ENCODE peak calls at places on chromosomes 5 and 9, in seven cellular contexts. J is OCI-LY7, V is endodermal cell, K is lower lobe of right lung, M is fibroblast of lung, A is IMR-90, H is left lung. X is an unnamed sample.

GRCh38 chr5:170542691-170543275 is 39.0 kb downstream of the KCNIP1 start:
- DNase-seq in J (no peak), V (no peak), K (no peak), M (no peak), A (no peak), H (no peak), X (no peak)

GRCh38 chr9:77752566-77752965 is 104.4 kb upstream of the GNA14 start:
- DNase-seq in J (no peak), V (no peak), K (no peak), M (peak), A (peak), H (no peak), X (no peak)

GRCh38 chr5:633521-633955 is 21.4 kb downstream of the CEP72 start:
- DNase-seq in J (no peak), V (no peak), K (peak), M (peak), A (peak), H (no peak), X (no peak)

GRCh38 chr9:11697101-11697500 is 996.1 kb upstream of the TYRP1 start:
- DNase-seq in J (no peak), V (no peak), K (no peak), M (no peak), A (no peak), H (no peak), X (no peak)

GRCh38 chr9:37920471-37921167 is 16.7 kb upstream of the SLC25A51 start:
- DNase-seq in J (peak), V (peak), K (no peak), M (no peak), A (no peak), H (peak), X (no peak)

GRCh38 chr5:174340221-174340620 is 294.7 kb downstream of the NSG2 start:
- DNase-seq in J (no peak), V (no peak), K (no peak), M (peak), A (peak), H (no peak), X (no peak)

GRCh38 chr5:156232251-156232869 is 94.6 kb upstream of the SGCD start:
- DNase-seq in J (no peak), V (no peak), K (no peak), M (no peak), A (no peak), H (no peak), X (no peak)

GRCh38 chr5:34598177-34598794 is 57.8 kb upstream of the RAI14 start:
- DNase-seq in J (no peak), V (no peak), K (no peak), M (peak), A (peak), H (no peak), X (peak)

GRCh38 chr9:137277329-137278041 is at the start of gene TOR4A:
- DNase-seq in J (peak), V (peak), K (peak), M (peak), A (peak), H (peak), X (peak)

GRCh38 chr9:16337322-16338029 is 533.0 kb downstream of the BNC2 start:
- DNase-seq in J (no peak), V (no peak), K (no peak), M (peak), A (peak), H (no peak), X (peak)

GRCh38 chr9:63859475-63860215 is 1425.4 kb downstream of the FOXD4L5 start:
- DNase-seq in J (no peak), V (no peak), K (peak), M (no peak), A (no peak), H (peak), X (no peak)

GRCh38 chr9:20566401-20566800 is 55.9 kb downstream of the MLLT3 start:
- DNase-seq in J (no peak), V (no peak), K (no peak), M (no peak), A (no peak), H (no peak), X (no peak)

GRCh38 chr5:115813719-115814118 is 2.7 kb downstream of the CDO1 start:
- DNase-seq in J (no peak), V (no peak), K (no peak), M (peak), A (no peak), H (no peak), X (no peak)

GRCh38 chr9:27227192-27227591 is 69.8 kb downstream of the EQTN start:
- DNase-seq in J (no peak), V (no peak), K (no peak), M (no peak), A (peak), H (no peak), X (peak)

GRCh38 chr9:137319976-137320551 is 18.0 kb upstream of the NRARP start:
- DNase-seq in J (no peak), V (no peak), K (no peak), M (no peak), A (no peak), H (peak), X (no peak)

GRCh38 chr9:83182071-83182470 is 119.1 kb upstream of the RASEF start:
- DNase-seq in J (no peak), V (no peak), K (no peak), M (no peak), A (no peak), H (no peak), X (no peak)

GRCh38 chr5:17132444-17133083 is 84.9 kb upstream of the BASP1 start:
- DNase-seq in J (peak), V (no peak), K (no peak), M (no peak), A (peak), H (no peak), X (peak)

GRCh38 chr5:153460421-153460820 is 30.0 kb upstream of the GRIA1 start:
- DNase-seq in J (no peak), V (no peak), K (no peak), M (no peak), A (peak), H (no peak), X (no peak)

GRCh38 chr9:117887941-117888340 is 183.7 kb downstream of the TLR4 start:
- DNase-seq in J (no peak), V (no peak), K (no peak), M (no peak), A (no peak), H (no peak), X (no peak)

GRCh38 chr9:89177401-89178161 is 1.0 kb downstream of the SHC3 start:
- DNase-seq in J (no peak), V (peak), K (no peak), M (peak), A (no peak), H (peak), X (no peak)

GRCh38 chr9:89179920-89180667 is 1.5 kb upstream of the SHC3 start:
- DNase-seq in J (no peak), V (peak), K (peak), M (peak), A (peak), H (peak), X (peak)

GRCh38 chr9:89178162-89179120 is at the start of gene SHC3:
- DNase-seq in J (no peak), V (peak), K (no peak), M (peak), A (peak), H (peak), X (no peak)

GRCh38 chr9:89177021-89177400 is 1.6 kb downstream of the SHC3 start:
- DNase-seq in J (no peak), V (peak), K (no peak), M (peak), A (peak), H (no peak), X (no peak)

DNA sequence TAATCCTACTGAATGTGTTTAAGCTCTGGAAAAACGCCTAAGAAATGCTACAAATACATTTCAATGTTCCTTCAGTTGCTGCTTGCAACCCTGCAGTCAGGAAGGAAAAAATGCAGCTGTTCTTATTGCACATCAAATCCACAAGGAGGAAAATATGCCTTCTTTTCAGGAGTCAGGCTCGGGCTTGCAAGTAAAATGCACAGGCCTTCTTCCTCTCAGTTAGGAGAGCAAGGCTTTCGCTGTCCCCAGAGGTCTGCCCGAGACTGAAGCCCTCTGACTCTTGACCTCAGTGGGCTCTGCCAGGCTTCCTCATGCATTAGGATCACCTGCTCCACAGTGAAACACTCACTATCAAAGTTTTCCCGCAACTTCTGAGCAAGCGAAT is 909 bp upstream of the SHC3 start:
- DNase-seq in J (no peak), V (no peak), K (no peak), M (peak), A (peak), H (no peak), X (no peak)
- H3K27ac ChIP-seq in J (no peak), V (peak), K (peak), M (peak), A (peak), H (peak), X (peak)

DNA sequence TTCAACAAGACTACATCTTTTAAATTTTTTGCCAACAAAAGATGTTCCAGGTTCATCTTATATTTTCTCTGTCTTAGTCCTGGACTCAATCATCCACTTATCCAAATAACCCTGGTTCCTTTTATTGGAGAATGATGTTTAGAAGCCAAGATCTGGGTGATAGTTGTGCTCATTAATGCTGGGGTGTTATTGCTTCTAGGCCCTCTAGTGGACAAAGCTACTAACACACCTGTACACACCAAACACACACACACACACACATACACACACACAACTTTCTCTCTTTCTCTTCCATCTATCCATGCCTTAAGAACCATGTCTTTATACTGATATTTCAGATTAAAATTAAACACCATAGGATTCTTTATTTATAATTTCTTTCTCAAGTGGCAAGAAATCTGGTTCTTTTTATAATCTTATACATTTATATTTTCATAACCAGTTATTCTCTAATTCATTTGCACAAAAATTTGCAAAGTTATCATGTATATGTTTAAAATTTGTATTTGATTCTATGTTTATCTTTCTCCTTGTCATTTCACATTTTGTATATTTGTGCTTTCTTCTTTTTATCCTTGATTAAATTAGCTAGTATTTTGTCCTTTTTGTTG is 179.1 kb upstream of the SMIM23 start:
- DNase-seq in J (peak), V (no peak), K (no peak), M (no peak), A (peak), H (no peak), X (no peak)
- TF ChIP-seq CTCF in J (peak), V (peak), K (no peak), M (peak), A (peak), H (no peak), X (peak)

GRCh38 chr9:123772967-123773366 is 157.0 kb downstream of the DENND1A start:
- DNase-seq in J (no peak), V (no peak), K (no peak), M (no peak), A (no peak), H (no peak), X (no peak)

GRCh38 chr9:123776856-123777560 is 152.9 kb downstream of the DENND1A start:
- DNase-seq in J (no peak), V (peak), K (no peak), M (no peak), A (no peak), H (no peak), X (no peak)

GRCh38 chr9:123775885-123776284 is 154.0 kb downstream of the DENND1A start:
- DNase-seq in J (no peak), V (no peak), K (no peak), M (no peak), A (no peak), H (no peak), X (no peak)

GRCh38 chr9:123773783-123774182 is 156.1 kb downstream of the DENND1A start:
- DNase-seq in J (no peak), V (no peak), K (no peak), M (no peak), A (no peak), H (no peak), X (no peak)

DNA sequence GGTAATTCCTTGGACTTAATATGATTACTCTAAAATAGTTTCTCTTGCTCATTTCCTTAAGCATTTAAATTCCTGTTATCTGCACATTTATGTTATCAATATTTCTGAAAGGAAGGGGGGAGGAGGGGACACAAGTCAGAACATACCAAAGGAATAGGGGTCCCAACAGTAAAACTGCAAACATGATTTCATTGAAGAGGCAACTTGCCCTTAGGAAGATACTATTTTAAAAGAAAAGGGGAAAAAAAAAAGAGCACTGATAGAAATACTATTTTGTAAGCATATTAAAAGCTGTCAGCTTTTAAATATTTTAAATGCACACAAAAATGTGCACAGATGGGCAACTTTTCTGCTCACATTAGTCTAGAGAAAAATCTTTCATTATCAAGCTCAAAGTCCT is 154.6 kb downstream of the DENND1A start:
- DNase-seq in J (no peak), V (no peak), K (no peak), M (no peak), A (no peak), H (no peak), X (no peak)
- H3K27ac ChIP-seq in J (no peak), V (no peak), K (no peak), M (no peak), A (no peak), H (no peak), X (no peak)

GRCh38 chr5:171946382-171946781 is 60.1 kb downstream of the FBXW11 start:
- DNase-seq in J (no peak), V (no peak), K (no peak), M (no peak), A (no peak), H (no peak), X (peak)

GRCh38 chr5:171945476-171945875 is 61.0 kb downstream of the FBXW11 start:
- DNase-seq in J (no peak), V (no peak), K (no peak), M (no peak), A (no peak), H (no peak), X (peak)

GRCh38 chr5:171945066-171945465 is 61.4 kb downstream of the FBXW11 start:
- DNase-seq in J (no peak), V (no peak), K (no peak), M (no peak), A (peak), H (no peak), X (no peak)
- TF ChIP-seq CTCF in J (no peak), V (no peak), K (no peak), M (no peak), A (no peak), H (no peak), X (no peak)

DNA sequence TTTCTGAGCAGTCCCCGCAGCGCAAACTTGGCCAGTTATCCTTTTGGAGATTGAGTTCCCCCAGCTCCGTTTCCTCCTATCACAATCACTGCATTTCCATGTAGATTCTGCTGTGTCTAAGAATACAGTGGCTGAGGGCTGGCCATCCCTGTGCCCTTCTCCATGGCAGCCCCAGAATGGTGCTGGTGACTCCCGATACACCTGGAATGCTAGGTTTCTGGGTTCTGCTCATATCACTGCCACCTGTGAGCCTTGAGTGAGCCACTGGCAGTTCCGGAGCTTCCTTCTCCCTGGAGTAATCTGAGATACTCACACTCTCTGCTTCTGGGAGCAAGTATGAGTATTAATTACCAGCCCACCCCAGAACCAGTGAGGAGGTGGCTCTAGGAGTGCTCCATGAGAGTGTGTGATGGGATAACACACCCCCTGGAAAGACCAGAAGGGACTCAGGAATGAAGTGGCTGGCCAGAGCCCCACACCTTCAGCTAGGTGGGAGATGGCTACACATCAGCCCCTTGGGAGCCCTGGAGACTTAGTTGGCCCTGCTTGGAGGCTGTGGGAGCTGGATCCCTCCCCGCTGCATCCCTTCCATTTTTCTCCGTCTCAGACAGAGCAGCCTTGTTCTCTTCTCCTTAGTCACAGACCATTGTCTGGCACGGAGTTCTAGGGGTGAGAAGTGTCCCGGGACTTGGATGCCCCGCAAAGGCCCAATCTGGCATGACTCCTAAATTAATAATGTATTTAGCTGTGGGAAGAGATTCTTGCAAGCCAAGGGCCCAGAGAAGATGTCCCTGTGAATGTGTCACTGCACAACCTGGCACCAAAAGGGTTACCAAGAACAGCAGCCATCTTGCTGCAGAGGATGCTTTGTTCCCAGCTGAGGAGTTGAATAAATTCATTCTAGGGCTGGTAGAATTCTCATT is 4.9 kb downstream of the PCDHGC5 start:
- DNase-seq in J (no peak), V (peak), K (no peak), M (peak), A (peak), H (no peak), X (no peak)
- H3K27ac ChIP-seq in J (no peak), V (peak), K (no peak), M (no peak), A (no peak), H (no peak), X (peak)

GRCh38 chr9:126317513-126317912 is 9.1 kb upstream of the MVB12B start:
- DNase-seq in J (no peak), V (no peak), K (no peak), M (no peak), A (peak), H (no peak), X (no peak)
- TF ChIP-seq CTCF in J (peak), V (peak), K (peak), M (peak), A (peak), H (peak), X (peak)

X was measured in RWPE1.